ENCODE peak calls at places on chromosomes 5 and 9, in five cellular contexts. A is neuronal stem cell, P is mesendoderm, M is H1, I is IMR-90. B is an unnamed sample.

GRCh38 chr9:106830527-106831140 is 32.3 kb upstream of the ZNF462 start:
- DNase-seq in P (peak; percentile 38), A (no peak), M (no peak), I (no peak), B (no peak)

GRCh38 chr9:127567119-127567897 is 44.8 kb upstream of the STXBP1 start:
- DNase-seq in A (no peak), I (peak; percentile 44), M (no peak), P (peak; percentile 57), B (no peak)

GRCh38 chr5:86869268-86869667 is 251.5 kb downstream of the COX7C start:
- DNase-seq in A (no peak), P (no peak), M (no peak), I (no peak), B (no peak)

GRCh38 chr9:72363908-72364678 is 915 bp downstream of the ZFAND5 start:
- DNase-seq in M (no peak), P (peak; percentile 59), I (peak; percentile 61), A (peak; percentile 40), B (peak; percentile 33)

GRCh38 chr9:86353591-86354047 is 591 bp downstream of the TUT7 start:
- DNase-seq in M (peak; percentile 1), I (no peak), A (no peak), P (no peak), B (no peak)

GRCh38 chr5:112492291-112492690 is 73.2 kb upstream of the EPB41L4A start:
- DNase-seq in A (peak; percentile 14), M (peak; percentile 27), P (peak; percentile 86), I (peak; percentile 23), B (peak; percentile 78)

GRCh38 chr9:106947097-106947496 is 84.1 kb downstream of the ZNF462 start:
- DNase-seq in I (peak; percentile 25), A (no peak), M (no peak), P (no peak), B (no peak)

GRCh38 chr9:32345243-32345642 is 39.2 kb upstream of the ACO1 start:
- DNase-seq in A (no peak), P (peak; percentile 94), I (no peak), M (peak; percentile 62), B (peak; percentile 84)

GRCh38 chr9:75064307-75065025 is 23.5 kb downstream of the NMRK1 start:
- DNase-seq in I (peak; percentile 72), A (no peak), M (no peak), P (no peak), B (no peak)

DNA sequence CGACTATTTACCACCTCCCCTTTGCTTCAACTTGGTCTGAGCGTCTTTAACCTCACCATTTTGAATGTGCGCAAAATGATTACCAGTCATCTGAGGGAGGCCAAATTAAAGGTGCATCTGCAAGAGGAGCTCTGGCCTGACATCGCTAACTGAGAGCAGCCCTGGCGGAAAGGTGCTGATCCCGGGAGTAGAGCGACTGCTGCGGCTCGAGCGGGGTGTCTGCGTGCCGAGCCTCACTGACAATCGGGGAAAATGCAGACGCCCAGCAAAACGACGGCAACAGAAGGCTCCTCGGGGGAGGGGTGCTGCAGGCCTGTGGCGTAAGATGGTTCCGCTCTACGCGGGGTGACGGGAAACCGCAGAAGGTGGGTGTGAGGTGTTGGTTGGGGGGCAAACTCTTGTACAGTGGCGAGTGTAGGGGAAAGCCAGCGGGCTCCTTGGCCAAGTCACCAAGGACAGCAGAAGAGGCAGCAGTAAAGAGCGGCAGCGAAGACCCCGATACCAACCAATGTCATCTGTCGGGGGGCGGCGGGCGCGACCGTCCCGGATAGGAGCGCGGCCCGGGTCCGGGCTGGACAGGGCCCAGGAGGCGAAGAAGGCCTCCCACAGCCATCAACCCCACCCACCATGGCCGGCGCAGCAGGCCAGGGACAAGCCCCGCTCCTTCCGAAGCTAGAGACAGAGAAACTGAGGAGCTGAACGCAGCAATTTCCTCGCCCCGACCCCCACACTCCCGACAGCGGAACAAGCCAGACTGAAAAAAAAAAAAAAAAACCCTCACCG is 522 bp downstream of the PJA2 start:
- DNase-seq in A (peak; percentile 56), P (peak; percentile 77), I (peak; percentile 80), M (no peak), B (peak; percentile 55)
- H2BK15ac ChIP-seq in A (peak overlapping the region; percentile 81), P (no peak overlapping the region), I (no peak overlapping the region), M (no peak overlapping the region), B (no peak overlapping the region)

GRCh38 chr5:177359860-177360259 is 2.1 kb downstream of the RGS14 start:
- DNase-seq in P (no peak), I (no peak), A (no peak), M (no peak), B (no peak)

GRCh38 chr5:177357459-177358332 is at the start of gene RGS14:
- DNase-seq in M (no peak), P (no peak), I (peak; percentile 47), A (no peak), B (no peak)

GRCh38 chr5:177361418-177362101 is 3.8 kb downstream of the RGS14 start:
- DNase-seq in M (no peak), I (no peak), A (no peak), P (no peak), B (no peak)

GRCh38 chr5:177358333-177358939 is 712 bp downstream of the RGS14 start:
- DNase-seq in P (no peak), M (no peak), I (no peak), A (no peak), B (no peak)

GRCh38 chr5:177359451-177359851 is 1.7 kb downstream of the RGS14 start:
- DNase-seq in P (no peak), I (no peak), A (no peak), M (no peak), B (no peak)
- H2BK15ac ChIP-seq in P (no peak overlapping the region), I (no peak overlapping the region), A (peak overlapping the region; percentile 39), M (no peak overlapping the region), B (no peak overlapping the region)

DNA sequence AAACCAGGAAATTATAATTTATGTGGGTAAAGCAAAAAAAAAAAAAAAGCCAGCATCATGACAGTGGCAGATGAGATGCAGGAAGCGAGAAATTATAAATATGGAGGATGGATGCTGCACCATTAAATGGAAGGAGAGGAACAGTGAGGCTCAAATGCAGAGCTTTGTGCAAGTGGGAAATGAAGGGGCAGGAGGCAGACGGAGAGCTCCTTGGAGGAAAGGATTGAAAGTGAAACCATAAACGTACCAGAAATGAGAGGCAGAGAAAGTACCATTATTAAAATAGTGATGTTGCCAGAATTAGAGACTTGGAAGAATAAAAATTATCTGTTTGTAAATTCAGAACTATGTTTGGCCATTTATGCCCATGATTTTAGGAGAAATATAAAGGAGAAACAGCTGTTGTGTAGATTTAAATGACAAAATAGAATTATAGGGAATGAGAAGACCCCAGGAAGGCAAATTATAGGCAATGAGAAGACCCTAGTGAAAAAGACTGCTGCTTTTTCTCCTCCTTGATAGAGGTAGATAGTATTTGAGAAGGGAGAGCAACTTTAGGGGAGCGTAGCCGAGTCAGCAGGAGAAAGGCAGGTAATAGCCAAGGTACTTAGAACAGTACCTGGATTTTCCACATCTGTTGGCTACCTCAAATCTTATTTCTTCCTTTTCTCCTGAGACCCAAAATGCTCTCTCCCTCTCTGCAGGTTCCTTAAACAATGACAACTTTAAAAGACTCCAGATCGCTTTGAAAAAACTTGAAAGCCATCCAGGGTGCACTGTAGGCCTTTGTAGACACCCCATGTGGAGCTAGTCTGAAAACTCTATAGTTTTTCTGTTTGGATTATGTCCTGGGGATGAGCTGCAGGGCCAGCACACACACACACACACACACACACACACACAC is 341.1 kb upstream of the CD180 start:
- DNase-seq in M (no peak), A (no peak), P (no peak), I (no peak), B (no peak)
- H2BK15ac ChIP-seq in M (no peak overlapping the region), A (no peak overlapping the region), P (no peak overlapping the region), I (no peak overlapping the region), B (no peak overlapping the region)

DNA sequence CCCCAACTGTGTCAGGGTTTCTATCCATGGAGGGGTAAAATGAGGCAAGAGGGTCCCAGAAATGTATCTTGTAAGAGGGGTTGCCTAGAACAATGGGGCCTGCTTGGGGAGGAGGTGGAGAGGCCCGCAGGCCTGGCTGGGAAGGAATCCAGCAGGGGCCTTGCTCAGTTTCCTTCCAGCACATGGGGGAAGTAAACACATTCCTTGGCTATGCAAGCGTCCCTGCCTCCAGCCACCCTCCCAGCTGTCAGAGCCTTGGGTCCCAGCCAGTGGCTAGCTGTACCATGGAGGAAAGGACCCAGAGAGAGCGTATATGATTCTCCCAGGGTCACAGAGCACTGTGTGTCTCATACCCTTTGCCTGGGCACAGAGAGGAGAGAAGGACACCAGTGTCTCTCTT is 71.1 kb upstream of the IL17B start:
- DNase-seq in I (peak; percentile 87), P (no peak), A (no peak), M (no peak), B (no peak)
- H2BK15ac ChIP-seq in I (peak overlapping the region; percentile 84), P (no peak overlapping the region), A (no peak overlapping the region), M (peak overlapping the region; percentile 46), B (no peak overlapping the region)

DNA sequence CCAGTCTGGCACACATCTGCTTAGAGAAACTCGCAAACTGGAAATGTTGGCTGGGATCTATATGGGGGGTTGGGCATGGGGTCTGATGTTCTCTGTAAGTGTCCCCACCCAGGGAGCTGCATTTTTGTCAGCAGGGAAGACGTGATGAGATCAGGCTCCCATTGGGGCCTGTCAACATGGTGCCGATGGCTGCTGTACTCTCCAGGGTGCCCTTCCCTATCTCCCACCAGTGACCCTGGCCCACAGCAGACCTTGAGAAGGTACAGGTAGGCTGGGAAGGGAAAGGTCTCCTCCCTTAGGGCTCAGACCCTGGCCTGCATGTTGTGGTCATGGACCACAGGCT is 175.4 kb upstream of the PITX1 start:
- DNase-seq in M (no peak), A (no peak), I (no peak), P (no peak), B (peak; percentile 7)
- H2BK15ac ChIP-seq in M (no peak overlapping the region), A (no peak overlapping the region), I (peak overlapping the region; percentile 98), P (no peak overlapping the region), B (no peak overlapping the region)

DNA sequence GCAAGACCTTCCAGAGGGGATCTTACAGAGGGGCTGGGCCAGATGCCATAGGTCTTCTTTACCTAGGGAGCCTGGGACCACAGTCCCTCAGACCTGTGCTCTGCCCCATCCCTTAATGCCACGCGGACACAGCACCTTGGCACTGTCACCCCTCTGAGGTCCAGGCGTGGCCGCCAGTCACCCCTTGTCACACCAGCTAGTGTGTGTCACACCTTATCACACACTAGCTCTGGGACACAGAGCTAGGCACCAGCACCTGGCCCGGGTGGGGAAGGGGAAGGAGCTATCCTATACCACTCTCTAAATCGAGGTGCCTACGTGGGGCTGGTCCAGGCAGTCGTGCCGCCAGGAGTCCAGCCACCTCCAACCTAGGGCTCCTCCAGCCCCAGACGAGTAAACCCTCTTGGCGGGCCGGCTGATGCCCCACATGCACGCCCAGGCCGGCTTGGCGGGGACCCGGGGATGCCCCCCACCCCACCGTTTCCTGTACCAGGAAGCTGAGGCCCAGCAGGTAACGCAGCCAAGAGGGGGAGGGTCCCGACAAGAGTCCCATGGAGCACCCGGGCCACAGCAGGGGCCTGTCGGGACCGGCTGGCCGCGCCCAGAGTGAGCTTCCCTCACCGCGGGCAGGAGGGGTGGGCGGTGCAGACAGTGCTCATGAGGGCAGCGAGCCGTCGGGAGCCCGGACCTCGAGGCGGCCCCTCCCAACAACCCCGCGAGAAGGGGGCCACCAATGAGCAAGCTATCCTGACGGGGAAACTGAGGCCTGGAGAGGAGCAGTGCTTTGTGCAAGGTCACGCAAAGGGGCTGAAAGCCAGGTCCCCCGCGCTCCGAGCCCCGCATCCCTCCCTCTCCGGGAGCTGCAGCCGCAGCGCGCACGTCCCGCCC is 578 bp downstream of the CORO2A start:
- DNase-seq in I (no peak), A (no peak), P (peak; percentile 63), M (no peak), B (peak; percentile 66)
- H2BK15ac ChIP-seq in I (no peak overlapping the region), A (peak overlapping the region; percentile 90), P (no peak overlapping the region), M (peak overlapping the region; percentile 95), B (no peak overlapping the region)